ENCODE peak calls at places on chromosomes 7 and 10, in five cellular contexts. X is cardiac fibroblast; O is activated CD4-positive, CD25-positive, alpha-beta regulatory T cell treated with anti-CD3 and anti-CD28 coated beads, Interleukin-2, amount 50 U/mL, for 16 hours; I is CD8-positive, alpha-beta T cell; B is fibroblast of lung. G is an unnamed sample.
A peak's percentile ranks its signal among the peaks of the same experiment; 100 is the strongest.

GRCh38 chr10:14039968-14040668 is 290.6 kb downstream of the FRMD4A start:
- DNase-seq in O (no peak), I (no peak), X (peak; percentile 81), B (peak; percentile 87), G (no peak)

GRCh38 chr7:104862719-104863118 is 151.3 kb upstream of the KMT2E start:
- DNase-seq in I (no peak), B (no peak), O (no peak), X (peak; percentile 28), G (no peak)

GRCh38 chr7:104267701-104268368 is 60.0 kb upstream of the ORC5 start:
- DNase-seq in I (no peak), B (peak; percentile 23), O (no peak), X (peak; percentile 48), G (no peak)

GRCh38 chr7:103395071-103395470 is 47.6 kb downstream of the PSMC2 start:
- DNase-seq in X (no peak), B (no peak), O (no peak), I (no peak), G (no peak)

GRCh38 chr7:135177021-135177696 is 6.7 kb upstream of the CYREN start:
- DNase-seq in O (no peak), I (no peak), X (no peak), B (no peak), G (no peak)

GRCh38 chr10:132418520-132419416 is 21.8 kb downstream of the PWWP2B start:
- DNase-seq in X (peak; percentile 19), I (no peak), B (no peak), O (no peak), G (no peak)

GRCh38 chr7:19969859-19970493 is 196.6 kb upstream of the TMEM196 start:
- DNase-seq in I (no peak), O (no peak), B (peak; percentile 70), X (peak; percentile 62), G (no peak)

GRCh38 chr10:21021843-21022594 is 124.9 kb upstream of the NEBL start:
- DNase-seq in B (no peak), I (no peak), X (peak; percentile 46), O (no peak), G (no peak)